ENCODE peak calls at places on chromosomes 2 and 18, in eight cellular contexts. M, U, L, F, T, Q, B and H are unnamed samples.

GRCh38 chr18:26286008-26286407 is 59.8 kb downstream of the TAF4B start:
- DNase-seq in M (no peak), U (no peak), L (no peak), F (no peak), T (no peak), Q (no peak), B (no peak), H (no peak)

GRCh38 chr2:54411801-54412354 is 44.2 kb upstream of the SPTBN1 start:
- DNase-seq in M (no peak), U (no peak), L (no peak), F (no peak), T (no peak), Q (no peak), B (no peak), H (no peak)

GRCh38 chr18:36328916-36329315 is 31.4 kb downstream of the FHOD3 start:
- DNase-seq in M (no peak), U (no peak), L (no peak), F (no peak), T (no peak), Q (no peak), B (no peak), H (no peak)

GRCh38 chr18:5746844-5747243 is 148.5 kb downstream of the TMEM200C start:
- DNase-seq in M (no peak), U (no peak), L (no peak), F (no peak), T (no peak), Q (no peak), B (no peak), H (no peak)

GRCh38 chr18:28736223-28736622 is 559.3 kb upstream of the CDH2 start:
- DNase-seq in M (no peak), U (no peak), L (no peak), F (no peak), T (no peak), Q (no peak), B (no peak), H (no peak)

GRCh38 chr2:96537066-96537733 is 648 bp downstream of the ARID5A start:
- DNase-seq in M (peak; percentile 96), U (no peak), L (peak; percentile 86), F (peak; percentile 61), T (peak; percentile 66), Q (peak; percentile 66), B (peak; percentile 64), H (peak; percentile 71)

GRCh38 chr2:27086722-27087446 is at the start of gene KHK:
- DNase-seq in M (peak; percentile 90), U (peak; percentile 70), L (peak; percentile 77), F (peak; percentile 51), T (no peak), Q (peak; percentile 73), B (peak; percentile 73), H (peak; percentile 41)

GRCh38 chr2:1774929-1775328 is 30.6 kb upstream of the PXDN start:
- DNase-seq in M (no peak), U (no peak), L (no peak), F (no peak), T (no peak), Q (no peak), B (no peak), H (no peak)

GRCh38 chr2:217653240-217653639 is 349.6 kb downstream of the TNS1 start:
- DNase-seq in M (peak; percentile 50), U (peak; percentile 64), L (peak; percentile 23), F (peak; percentile 21), T (no peak), Q (peak; percentile 35), B (peak; percentile 86), H (peak; percentile 32)

GRCh38 chr2:201118957-201119848 is 3.2 kb downstream of the CFLAR start:
- DNase-seq in M (no peak), U (no peak), L (no peak), F (no peak), T (no peak), Q (no peak), B (no peak), H (no peak)

GRCh38 chr2:12797815-12798214 is 81.1 kb downstream of the TRIB2 start:
- DNase-seq in M (no peak), U (no peak), L (no peak), F (no peak), T (no peak), Q (no peak), B (no peak), H (no peak)

GRCh38 chr2:197256021-197256420 is 54.6 kb downstream of the ANKRD44 start:
- DNase-seq in M (no peak), U (no peak), L (no peak), F (no peak), T (no peak), Q (no peak), B (no peak), H (no peak)

GRCh38 chr18:78208052-78208451 is 771.6 kb upstream of the SALL3 start:
- DNase-seq in M (no peak), U (no peak), L (no peak), F (no peak), T (no peak), Q (no peak), B (no peak), H (no peak)

GRCh38 chr2:99066075-99066557 is 75.4 kb upstream of the C2orf15 start:
- DNase-seq in M (no peak), U (no peak), L (no peak), F (no peak), T (peak; percentile 47), Q (peak; percentile 19), B (no peak), H (no peak)

GRCh38 chr2:100924520-100925451 is 77.3 kb upstream of the RPL31 start:
- DNase-seq in M (peak; percentile 77), U (no peak), L (peak; percentile 28), F (peak; percentile 35), T (peak; percentile 37), Q (peak; percentile 25), B (peak; percentile 36), H (no peak)
- H3K4me3 ChIP-seq in M (no peak overlapping the region), U (peak overlapping the region; percentile 6), L (no peak overlapping the region), F (no peak overlapping the region), T (no peak overlapping the region), Q (no peak overlapping the region), B (no peak overlapping the region), H (no peak overlapping the region)

DNA sequence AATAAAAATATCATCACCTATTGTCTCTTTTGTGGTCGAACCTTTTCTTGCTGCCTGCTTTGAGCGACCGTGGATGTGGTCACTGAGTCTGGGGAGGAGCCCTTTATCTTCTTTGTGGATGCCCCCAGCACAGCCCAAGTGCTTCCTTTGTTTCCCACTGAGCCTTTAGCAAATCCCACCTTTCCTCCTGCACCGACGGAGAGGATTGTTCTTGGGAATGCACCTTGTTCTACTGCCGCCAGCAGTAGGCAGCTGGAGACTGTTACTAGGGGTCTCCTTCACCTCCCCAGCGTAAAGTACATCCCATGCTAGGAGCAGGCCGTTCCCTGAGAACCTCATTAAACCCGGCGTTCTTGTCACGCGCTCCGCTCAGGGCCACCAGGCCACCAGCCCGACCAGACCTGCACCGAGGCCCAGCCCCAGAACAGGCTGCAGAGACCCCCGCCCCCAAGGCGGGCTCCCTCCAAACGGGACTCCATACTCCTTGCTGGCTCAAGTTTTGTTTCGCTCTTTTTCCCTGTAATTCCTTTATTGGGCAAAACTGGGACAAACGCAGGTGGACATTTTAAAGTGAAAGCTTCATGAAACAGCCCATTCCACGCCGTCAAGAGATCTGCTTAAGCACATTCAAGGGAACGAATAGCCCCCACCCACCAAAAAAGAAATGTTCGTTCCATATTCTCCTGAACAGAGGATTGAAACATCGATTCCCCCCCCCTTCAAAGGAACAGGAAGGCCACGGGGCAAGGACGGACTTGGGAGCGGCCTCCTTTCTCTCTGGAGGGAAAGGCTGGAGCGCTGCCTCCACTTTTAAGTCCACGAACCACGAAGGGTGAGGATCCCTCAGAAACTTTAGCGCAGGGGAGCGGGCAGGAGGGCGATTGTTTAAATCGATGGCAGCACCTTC is 1.1 kb upstream of the MAT2A start:
- DNase-seq in M (peak; percentile 79), U (peak; percentile 58), L (peak; percentile 66), F (peak; percentile 64), T (no peak), Q (peak; percentile 78), B (peak; percentile 65), H (peak; percentile 74)
- TF ChIP-seq POLR2A in M (peak; percentile 12), U (peak; percentile 30), L (peak; percentile 4), F (no peak), T (peak; percentile 67), Q (no peak), B (no peak), H (peak; percentile 75)

GRCh38 chr2:161990036-161990435 is 84.0 kb downstream of the DPP4 start:
- DNase-seq in M (no peak), U (no peak), L (no peak), F (no peak), T (no peak), Q (no peak), B (no peak), H (no peak)
- H3K27ac ChIP-seq in M (no peak overlapping the region), U (no peak overlapping the region), L (no peak overlapping the region), F (no peak overlapping the region), T (no peak overlapping the region), Q (no peak overlapping the region), B (no peak overlapping the region), H (no peak overlapping the region)

DNA sequence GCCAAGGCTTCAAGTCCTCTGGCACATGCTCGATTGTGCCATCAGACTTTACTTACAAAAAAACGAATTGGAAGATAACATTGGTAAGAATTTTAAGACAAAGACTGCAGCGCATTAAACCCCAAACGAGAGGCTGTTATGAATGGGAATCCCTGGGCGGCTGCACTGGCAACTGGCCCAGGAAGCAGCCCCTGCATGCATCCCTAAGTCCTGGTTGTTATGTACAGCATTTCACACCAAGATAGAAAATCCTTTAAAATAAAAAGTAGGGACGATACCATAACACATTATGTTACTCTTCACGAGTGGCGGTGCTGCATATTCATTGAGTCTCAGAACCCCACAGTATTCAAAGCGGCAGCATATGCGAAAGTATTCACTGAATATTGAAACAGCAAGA is 81.8 kb upstream of the FAM98A start:
- DNase-seq in M (no peak), U (no peak), L (no peak), F (no peak), T (no peak), Q (no peak), B (no peak), H (no peak)
- H3K4me3 ChIP-seq in M (no peak overlapping the region), U (no peak overlapping the region), L (no peak overlapping the region), F (no peak overlapping the region), T (no peak overlapping the region), Q (no peak overlapping the region), B (no peak overlapping the region), H (no peak overlapping the region)

GRCh38 chr2:24875272-24875671 is 44.8 kb downstream of the ADCY3 start:
- DNase-seq in M (peak; percentile 27), U (no peak), L (no peak), F (no peak), T (no peak), Q (no peak), B (no peak), H (no peak)
- TF ChIP-seq POLR2A in M (no peak), U (no peak), L (no peak), F (no peak), T (no peak), Q (no peak), B (no peak), H (no peak)

DNA sequence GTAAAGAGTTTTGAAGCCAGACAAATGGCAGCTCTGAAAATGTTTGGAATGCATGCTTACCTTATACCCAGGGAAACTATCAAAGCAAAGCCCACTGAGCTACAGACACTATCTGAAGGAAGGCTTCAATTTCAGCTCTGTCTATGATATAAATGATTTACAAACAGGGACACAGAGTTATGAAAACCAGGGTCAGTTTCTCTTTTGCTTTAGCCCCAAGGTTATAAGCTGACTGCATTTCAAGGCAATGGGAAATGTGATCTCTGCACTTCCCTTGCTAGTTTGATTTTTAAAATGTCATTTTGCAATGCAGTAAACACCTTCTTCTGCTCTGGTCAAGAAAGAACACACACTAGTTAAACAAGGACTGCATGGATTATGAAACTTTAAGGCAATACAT is 65.2 kb upstream of the CCDC195 start:
- DNase-seq in M (no peak), U (no peak), L (no peak), F (no peak), T (no peak), Q (no peak), B (no peak), H (no peak)
- H3K27ac ChIP-seq in M (no peak overlapping the region), U (no peak overlapping the region), L (no peak overlapping the region), F (no peak overlapping the region), T (no peak overlapping the region), Q (no peak overlapping the region), B (no peak overlapping the region), H (no peak overlapping the region)